ENCODE peak calls at places on chromosome 22, in seven cellular contexts. L is upper lobe of right lung, D is T-cell, A is left cardiac atrium, V is fibroblast of pulmonary artery, R is KBM-7, P is GM13977. T is an unnamed sample.

GRCh38 chr22:43313497-43314474 is 29.4 kb downstream of the SCUBE1 start:
- DNase-seq in L (no peak), D (no peak), A (peak), V (no peak), R (no peak), P (no peak), T (no peak)

GRCh38 chr22:49824185-49824925 is 3.3 kb downstream of the BRD1 start:
- DNase-seq in L (no peak), D (no peak), A (no peak), V (no peak), R (no peak), P (no peak), T (no peak)

GRCh38 chr22:36258750-36259619 is 6.1 kb downstream of the APOL1 start:
- DNase-seq in L (no peak), D (no peak), A (no peak), V (peak), R (peak), P (peak), T (no peak)

GRCh38 chr22:43006753-43007152 is 8.2 kb downstream of the PACSIN2 start:
- DNase-seq in L (no peak), D (no peak), A (no peak), V (no peak), R (no peak), P (no peak), T (no peak)

GRCh38 chr22:25745341-25746011 is 3.5 kb downstream of the MYO18B start:
- DNase-seq in L (no peak), D (no peak), A (no peak), V (peak), R (no peak), P (no peak), T (no peak)

GRCh38 chr22:37904572-37905533 is 1.2 kb upstream of the MICALL1 start:
- DNase-seq in L (no peak), D (no peak), A (peak), V (peak), R (peak), P (no peak), T (peak)

GRCh38 chr22:21594865-21595452 is 27.4 kb downstream of the UBE2L3 start:
- DNase-seq in L (no peak), D (no peak), A (no peak), V (no peak), R (no peak), P (no peak), T (no peak)

GRCh38 chr22:39282642-39283311 is 36.6 kb downstream of the RPL3 start:
- DNase-seq in L (no peak), D (no peak), A (no peak), V (peak), R (no peak), P (no peak), T (no peak)

GRCh38 chr22:49603016-49603415 is 224.7 kb downstream of the BRD1 start:
- DNase-seq in L (peak), D (no peak), A (no peak), V (no peak), R (no peak), P (no peak), T (no peak)

GRCh38 chr22:46050451-46050845 is 73.5 kb upstream of the WNT7B start:
- DNase-seq in L (no peak), D (no peak), A (no peak), V (no peak), R (no peak), P (no peak), T (no peak)

GRCh38 chr22:23553922-23554870 is 25.9 kb downstream of the IGLL1 start:
- DNase-seq in L (peak), D (no peak), A (no peak), V (no peak), R (no peak), P (no peak), T (no peak)

T was measured in HS-27A.